ENCODE peak calls at places on chromosomes 1 and 21, in eight cellular contexts. R, E, T, X, N, O, H and D are unnamed samples.

GRCh38 chr1:155210304-155210703 is 1.8 kb downstream of the MTX1 start:
- DNase-seq in N (no peak), H (no peak), X (peak; percentile 68), T (no peak), O (no peak), E (no peak), R (no peak), D (no peak)

GRCh38 chr1:227920896-227921295 is 26.8 kb downstream of the WNT9A start:
- DNase-seq in N (no peak), X (no peak), H (no peak), O (peak; percentile 70), E (no peak), T (no peak), R (no peak), D (no peak)

GRCh38 chr1:157955269-157955668 is 38.2 kb upstream of the KIRREL1 start:
- DNase-seq in R (no peak), X (no peak), N (no peak), E (no peak), H (no peak), O (no peak), T (no peak), D (no peak)

GRCh38 chr1:45945426-45945825 is 142.0 kb downstream of the MAST2 start:
- DNase-seq in H (peak; percentile 70), E (no peak), N (no peak), O (no peak), X (no peak), T (peak; percentile 25), R (no peak), D (peak; percentile 11)

GRCh38 chr1:25502957-25503356 is 40.4 kb upstream of the LDLRAP1 start:
- DNase-seq in X (no peak), E (no peak), R (no peak), T (no peak), H (peak; percentile 27), N (no peak), O (no peak), D (peak; percentile 49)

GRCh38 chr1:156140879-156141707 is 12.3 kb upstream of the SEMA4A start:
- DNase-seq in E (no peak), N (no peak), H (peak; percentile 64), R (no peak), T (no peak), O (no peak), X (no peak), D (no peak)

GRCh38 chr1:192506741-192507155 is 68.8 kb upstream of the RGS1 start:
- DNase-seq in X (peak; percentile 15), N (no peak), H (peak; percentile 21), R (no peak), O (no peak), E (no peak), T (no peak), D (peak; percentile 18)

GRCh38 chr1:116571215-116571919 is 541 bp upstream of the CD58 start:
- DNase-seq in H (no peak), O (peak; percentile 81), T (no peak), X (no peak), E (no peak), R (no peak), N (no peak), D (no peak)

GRCh38 chr1:175363046-175363445 is 170.5 kb upstream of the KIAA0040 start:
- DNase-seq in N (no peak), H (no peak), X (no peak), O (no peak), T (no peak), R (no peak), E (no peak), D (peak; percentile 57)

GRCh38 chr1:4652631-4653327 is 1.6 kb upstream of the AJAP1 start:
- DNase-seq in O (peak; percentile 89), X (peak; percentile 39), R (no peak), H (peak; percentile 31), N (peak; percentile 27), E (peak; percentile 41), T (peak; percentile 61), D (peak; percentile 24)

GRCh38 chr1:110011527-110012041 is 22.8 kb upstream of the STRIP1 start:
- DNase-seq in T (peak; percentile 31), E (no peak), O (no peak), R (no peak), N (no peak), H (peak; percentile 66), X (peak; percentile 53), D (peak; percentile 74)

GRCh38 chr1:7964476-7964875 is 3.0 kb downstream of the PARK7 start:
- DNase-seq in X (no peak), E (no peak), H (no peak), N (no peak), R (no peak), O (no peak), T (no peak), D (no peak)

GRCh38 chr1:30319765-30320580 is 403.4 kb downstream of the MATN1 start:
- DNase-seq in E (no peak), X (no peak), N (no peak), H (no peak), O (no peak), T (no peak), R (no peak), D (no peak)

GRCh38 chr1:29513357-29513756 is 277.0 kb downstream of the PTPRU start:
- DNase-seq in X (no peak), N (peak; percentile 23), O (no peak), R (no peak), E (peak; percentile 22), T (peak; percentile 33), H (peak; percentile 67), D (peak; percentile 74)

GRCh38 chr1:39128959-39129358 is 75.5 kb upstream of the MACF1 start:
- DNase-seq in R (peak; percentile 92), E (no peak), H (no peak), X (no peak), T (peak; percentile 94), N (no peak), O (no peak), D (peak; percentile 98)

GRCh38 chr21:35678393-35678792 is 381.9 kb downstream of the SETD4 start:
- DNase-seq in R (no peak), T (no peak), X (no peak), H (no peak), E (no peak), O (no peak), N (no peak), D (no peak)

GRCh38 chr21:31176725-31177124 is 138.4 kb upstream of the KRTAP19-8 start:
- DNase-seq in H (no peak), X (no peak), T (no peak), R (no peak), N (no peak), E (no peak), O (no peak), D (no peak)

GRCh38 chr1:89966666-89967065 is 28.2 kb upstream of the ZNF326 start:
- DNase-seq in O (no peak), X (peak; percentile 10), T (no peak), E (no peak), R (no peak), N (no peak), H (no peak), D (no peak)

GRCh38 chr1:8560611-8561544 is 243.0 kb downstream of the SLC45A1 start:
- DNase-seq in R (no peak), E (no peak), O (no peak), N (no peak), X (peak; percentile 29), H (peak; percentile 54), T (no peak), D (peak; percentile 62)

GRCh38 chr1:156766288-156767100 is 841 bp upstream of the PRCC start:
- DNase-seq in R (no peak), N (no peak), T (no peak), E (no peak), X (no peak), O (no peak), H (peak; percentile 12), D (peak; percentile 9)

GRCh38 chr1:68322837-68323687 is 90.7 kb upstream of the WLS start:
- DNase-seq in O (no peak), R (peak; percentile 51), T (no peak), X (no peak), E (no peak), H (peak; percentile 73), N (no peak), D (peak; percentile 12)

GRCh38 chr1:203338335-203339036 is 12.4 kb downstream of the FMOD start:
- DNase-seq in N (peak; percentile 62), H (peak; percentile 55), O (no peak), R (peak; percentile 62), T (peak; percentile 52), E (no peak), X (peak; percentile 57), D (peak; percentile 71)

GRCh38 chr1:22665752-22666151 is 12.7 kb downstream of the C1QB start:
- DNase-seq in H (peak; percentile 12), O (no peak), T (no peak), N (no peak), E (no peak), X (no peak), R (no peak), D (peak; percentile 50)

GRCh38 chr1:48673725-48674124 is 103.0 kb downstream of the BEND5 start:
- DNase-seq in H (no peak), O (no peak), X (peak; percentile 4), R (no peak), E (no peak), N (no peak), T (no peak), D (no peak)

GRCh38 chr1:44361478-44361877 is 6.4 kb upstream of the ERI3 start:
- DNase-seq in O (no peak), R (no peak), X (no peak), N (no peak), E (no peak), T (no peak), H (no peak), D (peak; percentile 17)

GRCh38 chr1:20981903-20982695 is 194.6 kb downstream of the EIF4G3 start:
- DNase-seq in R (no peak), H (peak; percentile 37), O (no peak), T (no peak), E (no peak), X (no peak), N (no peak), D (peak; percentile 27)
- TF ChIP-seq CTCF in R (no peak), H (peak; percentile 53), O (no peak), T (peak; percentile 7), E (peak; percentile 53), X (no peak), N (peak; percentile 42), D (peak; percentile 32)

GRCh38 chr1:19563336-19564097 is 78.2 kb upstream of the CAPZB start:
- DNase-seq in E (peak; percentile 67), O (no peak), N (peak; percentile 85), X (no peak), R (peak; percentile 30), T (peak; percentile 12), H (peak; percentile 58), D (peak; percentile 5)
- H3K4me3 ChIP-seq in E (peak overlapping the region; percentile 57), O (no peak overlapping the region), N (peak overlapping the region; percentile 48), X (no peak overlapping the region), R (peak overlapping the region; percentile 19), T (no peak overlapping the region), H (peak overlapping the region; percentile 47), D (no peak overlapping the region)

DNA sequence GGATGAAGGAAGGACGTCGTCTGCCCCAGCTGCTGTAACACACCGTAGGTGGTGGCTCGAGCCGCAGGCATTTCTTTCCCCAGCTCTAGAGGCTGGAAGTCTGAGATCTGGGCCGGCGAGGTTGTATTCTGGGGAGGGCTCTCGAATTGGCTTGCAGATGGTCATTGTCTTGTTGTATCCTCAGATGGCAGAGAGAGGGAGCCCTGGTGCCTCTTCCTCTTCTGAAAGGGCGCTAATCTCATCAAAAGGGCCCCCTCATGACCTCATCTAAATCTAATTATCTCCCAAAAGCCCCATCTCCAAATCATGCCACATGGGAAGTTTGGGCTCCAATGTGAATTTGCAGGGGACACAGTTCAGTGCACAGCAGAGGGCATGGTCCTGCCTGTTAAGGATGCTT is 109.0 kb downstream of the SIK1 start:
- DNase-seq in T (no peak), O (no peak), H (no peak), N (no peak), X (no peak), R (no peak), E (no peak), D (no peak)
- TF ChIP-seq CTCF in T (no peak), O (no peak), H (no peak), N (no peak), X (no peak), R (no peak), E (no peak), D (no peak)

GRCh38 chr1:59653968-59654367 is 160.8 kb upstream of the HOOK1 start:
- DNase-seq in X (no peak), E (no peak), O (no peak), T (no peak), R (no peak), N (no peak), H (peak; percentile 40), D (no peak)
- H3K4me3 ChIP-seq in X (no peak overlapping the region), E (no peak overlapping the region), O (no peak overlapping the region), T (no peak overlapping the region), R (no peak overlapping the region), N (no peak overlapping the region), H (no peak overlapping the region), D (no peak overlapping the region)